ENCODE peak calls at places on chromosomes 2 and 18, in five cellular contexts. I is lower lobe of right lung, H is GM10248, W is A673, F is ovary. X is an unnamed sample.

GRCh38 chr2:28601612-28602011 is 105.8 kb downstream of the PLB1 start:
- DNase-seq in I (peak), H (no peak), W (no peak), F (no peak), X (no peak)

GRCh38 chr18:36406805-36407204 is 109.3 kb downstream of the FHOD3 start:
- DNase-seq in I (no peak), H (no peak), W (no peak), F (no peak), X (no peak)

GRCh38 chr2:28390857-28391563 is 1.6 kb upstream of the FOSL2 start:
- DNase-seq in I (peak), H (peak), W (no peak), F (peak), X (no peak)

GRCh38 chr2:140893685-140894084 is 1237.1 kb downstream of the LRP1B start:
- DNase-seq in I (no peak), H (no peak), W (peak), F (no peak), X (no peak)

GRCh38 chr2:70697603-70698383 is 70.2 kb downstream of the ADD2 start:
- DNase-seq in I (no peak), H (no peak), W (no peak), F (no peak), X (no peak)

GRCh38 chr2:19835818-19836281 is 65.9 kb downstream of the TTC32 start:
- DNase-seq in I (no peak), H (no peak), W (no peak), F (no peak), X (no peak)

GRCh38 chr2:17101091-17101490 is 417.1 kb downstream of the RAD51AP2 start:
- DNase-seq in I (no peak), H (no peak), W (no peak), F (no peak), X (no peak)

GRCh38 chr18:48656582-48656981 is 117.8 kb downstream of the CTIF start:
- DNase-seq in I (no peak), H (no peak), W (peak), F (no peak), X (no peak)

GRCh38 chr2:108220942-108221541 is 18.7 kb upstream of the SULT1C3 start:
- DNase-seq in I (no peak), H (no peak), W (no peak), F (no peak), X (no peak)

GRCh38 chr2:219353129-219353528 is 20.6 kb upstream of the RESP18 start:
- DNase-seq in I (no peak), H (no peak), W (no peak), F (no peak), X (no peak)

GRCh38 chr2:219332542-219332941 is at the start of gene RESP18:
- DNase-seq in I (no peak), H (no peak), W (no peak), F (no peak), X (no peak)

GRCh38 chr2:219418570-219419189 is 503 bp downstream of the DES start:
- DNase-seq in I (no peak), H (no peak), W (no peak), F (no peak), X (no peak)

GRCh38 chr2:26655611-26656195 is 14.5 kb upstream of the CIB4 start:
- DNase-seq in I (no peak), H (no peak), W (no peak), F (no peak), X (no peak)

DNA sequence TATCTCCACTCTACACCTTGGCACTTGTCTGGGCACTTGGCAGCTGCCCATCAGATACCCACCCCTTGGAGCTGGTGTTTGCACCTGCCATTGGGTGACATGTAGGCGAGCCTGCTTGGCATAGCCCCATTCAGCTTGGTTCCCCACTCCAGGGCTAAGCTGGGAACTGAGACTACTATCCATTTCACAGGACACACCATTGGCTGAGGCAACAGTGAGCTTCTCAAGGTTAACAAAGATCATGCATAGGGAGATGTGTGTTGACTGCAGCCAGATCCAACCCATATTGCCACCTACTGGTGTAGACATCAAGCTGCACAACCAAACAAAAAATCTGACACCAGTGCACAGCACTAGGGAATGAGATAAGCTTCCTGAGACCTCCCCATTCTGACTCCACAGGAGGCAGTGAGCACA is 1389.8 kb upstream of the TMEFF2 start:
- DNase-seq in I (no peak), H (peak), W (peak), F (no peak), X (peak)
- TF ChIP-seq CTCF in I (no peak), H (peak), W (peak), F (no peak), X (peak)

GRCh38 chr2:85160946-85161625 is 27.9 kb downstream of the TCF7L1 start:
- DNase-seq in I (no peak), H (no peak), W (no peak), F (no peak), X (no peak)

GRCh38 chr2:85158559-85159273 is 25.5 kb downstream of the TCF7L1 start:
- DNase-seq in I (peak), H (no peak), W (no peak), F (no peak), X (no peak)

GRCh38 chr2:85157345-85157744 is 24.2 kb downstream of the TCF7L1 start:
- DNase-seq in I (no peak), H (no peak), W (no peak), F (no peak), X (no peak)

GRCh38 chr2:85161626-85161960 is 28.4 kb downstream of the TCF7L1 start:
- DNase-seq in I (no peak), H (no peak), W (no peak), F (no peak), X (no peak)

GRCh38 chr2:85159589-85159988 is 26.4 kb downstream of the TCF7L1 start:
- DNase-seq in I (no peak), H (no peak), W (no peak), F (no peak), X (no peak)
- TF ChIP-seq CTCF in I (no peak), H (no peak), W (no peak), F (no peak), X (no peak)

DNA sequence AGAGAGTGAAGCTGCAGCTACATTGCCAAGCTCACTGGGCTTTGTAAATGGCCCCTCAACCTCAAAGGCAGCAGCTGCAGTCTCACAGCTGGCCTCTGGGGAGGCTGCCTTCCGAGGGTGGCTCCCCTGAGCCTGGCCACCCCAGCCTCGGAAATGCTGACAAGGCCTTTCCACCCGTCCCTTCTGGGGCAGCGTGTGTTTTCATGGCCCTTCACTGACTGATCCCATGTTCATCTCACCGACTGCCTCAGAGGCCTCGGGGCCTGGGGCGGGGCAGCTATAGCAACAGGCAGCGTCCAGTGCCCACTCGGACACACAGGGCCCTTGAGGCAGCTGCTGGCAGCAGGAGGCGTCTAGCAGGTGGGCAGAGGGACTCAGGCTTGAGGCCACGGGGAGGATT is 149.6 kb downstream of the GLI2 start:
- DNase-seq in I (peak), H (no peak), W (no peak), F (no peak), X (no peak)
- TF ChIP-seq CTCF in I (no peak), H (no peak), W (no peak), F (no peak), X (no peak)

GRCh38 chr18:10965104-10965503 is 184.3 kb downstream of the PIEZO2 start:
- DNase-seq in I (no peak), H (no peak), W (no peak), F (no peak), X (no peak)
- TF ChIP-seq CTCF in I (no peak), H (no peak), W (no peak), F (no peak), X (no peak)

GRCh38 chr2:179349670-179350303 is 85.2 kb upstream of the SESTD1 start:
- DNase-seq in I (no peak), H (no peak), W (no peak), F (no peak), X (no peak)

GRCh38 chr2:179352181-179352580 is 87.5 kb upstream of the SESTD1 start:
- DNase-seq in I (no peak), H (no peak), W (no peak), F (no peak), X (no peak)

GRCh38 chr2:179354296-179354695 is 89.7 kb upstream of the SESTD1 start:
- DNase-seq in I (no peak), H (no peak), W (no peak), F (no peak), X (no peak)

GRCh38 chr2:179355881-179356280 is 91.2 kb upstream of the SESTD1 start:
- DNase-seq in I (no peak), H (no peak), W (no peak), F (no peak), X (no peak)

GRCh38 chr2:179354739-179355537 is 90.3 kb upstream of the SESTD1 start:
- DNase-seq in I (no peak), H (no peak), W (no peak), F (no peak), X (no peak)
- TF ChIP-seq CTCF in I (peak), H (peak), W (peak), F (no peak), X (no peak)

GRCh38 chr2:201808070-201808469 is 1.7 kb downstream of the CDK15 start:
- DNase-seq in I (no peak), H (no peak), W (no peak), F (no peak), X (no peak)
- TF ChIP-seq CTCF in I (no peak), H (no peak), W (no peak), F (no peak), X (no peak)

DNA sequence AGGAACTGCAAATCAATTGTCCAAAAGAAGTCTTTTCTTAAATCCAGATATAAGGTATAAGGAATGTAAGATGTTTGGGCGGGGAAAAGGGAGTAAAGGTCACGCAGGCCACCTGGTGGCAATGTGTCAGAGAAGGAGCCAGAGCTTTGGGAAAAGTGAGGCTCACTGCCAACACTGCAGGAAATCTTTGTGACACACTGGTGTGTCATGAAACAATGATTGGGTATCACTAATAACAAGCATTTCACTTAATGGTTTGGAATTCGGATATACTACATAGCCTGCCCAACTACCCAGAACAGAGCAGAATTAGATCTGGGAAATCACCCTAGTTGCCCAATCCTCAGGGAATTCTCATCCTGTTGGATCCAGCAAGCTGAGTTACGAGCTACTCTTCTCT is 61.0 kb downstream of the RBMS1 start:
- DNase-seq in I (no peak), H (no peak), W (peak), F (no peak), X (no peak)
- TF ChIP-seq CTCF in I (no peak), H (no peak), W (no peak), F (no peak), X (no peak)

GRCh38 chr2:158006961-158007664 is 94.6 kb upstream of the UPP2 start:
- DNase-seq in I (peak), H (no peak), W (no peak), F (no peak), X (no peak)
- TF ChIP-seq CTCF in I (peak), H (no peak), W (no peak), F (no peak), X (no peak)

GRCh38 chr2:138829326-138829725 is 49.1 kb upstream of the NXPH2 start:
- DNase-seq in I (peak), H (peak), W (peak), F (peak), X (peak)
- TF ChIP-seq CTCF in I (peak), H (peak), W (peak), F (no peak), X (peak)

DNA sequence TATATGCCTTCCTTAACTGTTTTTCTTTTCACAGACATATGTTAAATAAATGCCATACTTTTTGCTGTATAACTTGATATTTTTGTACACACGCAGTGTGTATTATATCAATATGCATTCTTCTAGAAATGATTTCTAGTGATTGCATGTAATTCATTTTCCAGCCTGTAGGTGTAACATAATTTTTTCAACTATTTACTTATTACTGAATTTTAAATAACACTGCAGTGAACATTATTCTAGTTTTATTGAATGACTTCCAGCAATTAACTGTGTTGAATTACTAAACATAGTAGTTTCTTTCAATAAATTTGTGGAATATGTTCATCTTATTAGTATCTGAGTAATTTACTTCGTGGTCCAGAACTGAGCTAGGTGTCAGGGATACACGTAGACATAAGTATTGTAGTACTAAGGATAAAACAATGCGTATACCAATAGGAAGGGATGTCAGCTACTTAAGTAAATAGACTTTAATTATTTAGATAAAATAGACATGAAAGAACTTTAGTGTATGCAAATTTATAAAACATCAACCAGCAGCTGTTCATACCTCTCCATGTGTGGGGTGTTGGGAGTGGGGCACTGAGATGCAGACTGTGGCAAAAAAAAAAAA is 28.0 kb downstream of the TANC1 start:
- DNase-seq in I (no peak), H (no peak), W (no peak), F (no peak), X (no peak)
- TF ChIP-seq CTCF in I (peak), H (no peak), W (peak), F (no peak), X (no peak)